ENCODE peak calls at places on chromosomes 12 and 14, in seven cellular contexts. H is D341Med; Z is neural crest cell; U is stimulated activated CD8-positive, alpha-beta memory T cell treated with anti-CD3 and anti-CD28 coated beads, Interleukin-4, amount 100 ng/mL, for 4 hours; A is GM13977; X is NCI-H1105; R is KBM-7. S is an unnamed sample.

GRCh38 chr12:115259968-115260806 is 576.2 kb upstream of the TBX3 start:
- DNase-seq in H (no peak), Z (no peak), U (no peak), A (no peak), X (peak), R (no peak), S (no peak)

GRCh38 chr14:104465482-104466390 is 113.8 kb upstream of the C14orf180 start:
- DNase-seq in H (no peak), Z (no peak), U (no peak), A (no peak), X (no peak), R (no peak), S (no peak)

GRCh38 chr12:80556566-80556965 is 112.5 kb downstream of the PTPRQ start:
- DNase-seq in H (no peak), Z (no peak), U (no peak), A (no peak), X (no peak), R (no peak), S (no peak)

GRCh38 chr12:122979001-122979907 is 1.2 kb upstream of the ARL6IP4 start:
- DNase-seq in H (no peak), Z (no peak), U (no peak), A (no peak), X (no peak), R (no peak), S (no peak)

GRCh38 chr12:127273621-127274020 is 993.3 kb upstream of the TMEM132C start:
- DNase-seq in H (no peak), Z (no peak), U (no peak), A (no peak), X (no peak), R (no peak), S (no peak)

GRCh38 chr12:47882796-47883546 is 21.8 kb downstream of the VDR start:
- DNase-seq in H (no peak), Z (no peak), U (no peak), A (peak), X (no peak), R (no peak), S (no peak)

GRCh38 chr14:29741909-29742401 is 185.7 kb downstream of the PRKD1 start:
- DNase-seq in H (no peak), Z (no peak), U (no peak), A (no peak), X (no peak), R (no peak), S (no peak)

GRCh38 chr14:90060965-90061848 is 587 bp upstream of the KCNK13 start:
- DNase-seq in H (peak), Z (peak), U (no peak), A (peak), X (peak), R (no peak), S (peak)

GRCh38 chr14:94126800-94127199 is 2.6 kb downstream of the IFI27L2 start:
- DNase-seq in H (no peak), Z (no peak), U (no peak), A (no peak), X (no peak), R (no peak), S (no peak)

GRCh38 chr14:95597784-95598204 is 62.9 kb downstream of the GLRX5 start:
- DNase-seq in H (peak), Z (peak), U (no peak), A (no peak), X (peak), R (no peak), S (peak)

GRCh38 chr12:58818546-58818945 is 101.8 kb downstream of the LRIG3 start:
- DNase-seq in H (no peak), Z (no peak), U (no peak), A (no peak), X (no peak), R (no peak), S (no peak)

GRCh38 chr12:6326316-6326959 is 15.4 kb downstream of the TNFRSF1A start:
- DNase-seq in H (peak), Z (no peak), U (no peak), A (peak), X (no peak), R (peak), S (peak)

GRCh38 chr14:81033841-81034240 is 78.4 kb downstream of the TSHR start:
- DNase-seq in H (no peak), Z (no peak), U (no peak), A (no peak), X (no peak), R (peak), S (no peak)

GRCh38 chr12:89433634-89434033 is 81.3 kb upstream of the DUSP6 start:
- DNase-seq in H (no peak), Z (no peak), U (no peak), A (no peak), X (no peak), R (no peak), S (no peak)

GRCh38 chr12:121189061-121189886 is 20.7 kb upstream of the P2RX4 start:
- DNase-seq in H (no peak), Z (no peak), U (no peak), A (no peak), X (no peak), R (no peak), S (no peak)

GRCh38 chr12:70052931-70053497 is 190.2 kb upstream of the CNOT2 start:
- DNase-seq in H (no peak), Z (no peak), U (no peak), A (no peak), X (no peak), R (peak), S (no peak)

GRCh38 chr12:62259311-62259992 is 752 bp upstream of the USP15 start:
- DNase-seq in H (no peak), Z (no peak), U (no peak), A (peak), X (no peak), R (no peak), S (no peak)

S was measured in glutamatergic neuron.